ENCODE peak calls at places on chromosomes 1 and 21, in ten cellular contexts. K, I, G, Z, T, H, E, R, O and L are unnamed samples.

GRCh38 chr21:14040386-14040785 is 170.4 kb downstream of the LIPI start:
- DNase-seq in H (no peak), T (no peak), O (no peak), Z (no peak), K (no peak), E (no peak), I (no peak), G (no peak), R (no peak), L (no peak)

GRCh38 chr1:165290143-165290542 is 66.4 kb downstream of the LMX1A start:
- DNase-seq in I (no peak), Z (peak), T (no peak), O (no peak), G (no peak), E (no peak), H (no peak), K (no peak), R (no peak), L (no peak)

GRCh38 chr21:45224189-45224938 is 63.3 kb downstream of the POFUT2 start:
- DNase-seq in R (no peak), T (no peak), H (no peak), O (no peak), G (no peak), K (peak), Z (peak), E (no peak), I (no peak), L (no peak)

GRCh38 chr1:18965206-18966173 is 9.0 kb upstream of the IFFO2 start:
- DNase-seq in O (no peak), E (no peak), T (no peak), Z (peak), I (no peak), R (no peak), H (no peak), K (no peak), G (peak), L (no peak)

GRCh38 chr1:53368314-53369033 is 40.6 kb upstream of the LRP8 start:
- DNase-seq in H (no peak), Z (no peak), I (no peak), O (no peak), K (peak), G (no peak), R (peak), T (no peak), E (no peak), L (no peak)

GRCh38 chr1:159181328-159182024 is 10.1 kb downstream of the CADM3 start:
- DNase-seq in H (no peak), E (no peak), G (no peak), O (no peak), K (no peak), Z (no peak), R (no peak), I (no peak), T (no peak), L (no peak)

GRCh38 chr1:160455153-160455517 is 54.8 kb downstream of the VANGL2 start:
- DNase-seq in Z (no peak), G (no peak), E (no peak), O (no peak), K (no peak), R (no peak), I (no peak), H (no peak), T (no peak), L (no peak)

GRCh38 chr1:79207786-79208185 is 201.3 kb upstream of the ADGRL4 start:
- DNase-seq in G (no peak), K (no peak), T (no peak), O (no peak), E (no peak), H (no peak), Z (no peak), I (no peak), R (no peak), L (no peak)

GRCh38 chr1:205772607-205773032 is 2.7 kb downstream of the RAB29 start:
- DNase-seq in I (no peak), E (no peak), H (no peak), T (no peak), R (no peak), Z (no peak), K (no peak), O (no peak), G (no peak), L (no peak)

GRCh38 chr21:45266518-45267389 is 20.9 kb downstream of the POFUT2 start:
- DNase-seq in Z (no peak), R (no peak), O (no peak), H (no peak), T (no peak), I (no peak), G (no peak), E (no peak), K (no peak), L (no peak)

GRCh38 chr1:218521414-218522169 is 176.5 kb downstream of the TGFB2 start:
- DNase-seq in H (no peak), Z (peak), G (peak), I (peak), T (peak), O (peak), R (peak), E (peak), K (no peak), L (peak)

GRCh38 chr1:234716907-234717375 is 107.0 kb upstream of the IRF2BP2 start:
- DNase-seq in H (no peak), T (no peak), G (no peak), Z (no peak), K (no peak), O (no peak), I (no peak), E (no peak), R (no peak), L (no peak)

GRCh38 chr1:18631496-18632217 is 1.0 kb downstream of the PAX7 start:
- DNase-seq in H (no peak), G (peak), E (no peak), O (no peak), I (no peak), T (no peak), R (no peak), Z (no peak), K (no peak), L (no peak)

GRCh38 chr1:237050915-237051314 is 8.9 kb downstream of the RYR2 start:
- DNase-seq in R (no peak), K (no peak), Z (no peak), O (no peak), H (no peak), E (no peak), T (no peak), G (no peak), I (no peak), L (no peak)
- TF ChIP-seq CTCF in R (no peak), K (no peak), Z (no peak), O (no peak), H (no peak), E (no peak), T (no peak), G (no peak), I (no peak), L (no peak)

DNA sequence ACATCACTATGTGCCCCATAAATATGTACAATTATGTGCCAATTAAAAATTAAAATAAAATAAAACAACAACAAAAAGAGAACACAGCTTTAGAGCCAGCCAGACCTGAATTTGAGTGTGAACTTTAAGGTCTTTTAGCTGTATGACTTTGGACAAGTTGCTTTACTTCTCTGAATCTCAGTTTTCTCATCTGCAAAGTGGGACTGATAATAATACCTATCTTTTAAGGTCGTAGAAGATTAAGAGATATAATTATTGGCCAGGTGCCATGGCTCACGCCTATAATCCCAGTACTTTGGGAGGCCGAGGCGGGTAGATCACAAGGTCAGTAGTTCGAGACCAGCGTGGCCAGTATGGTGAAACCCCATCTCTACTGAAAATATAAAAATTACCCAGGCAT is 3.3 kb upstream of the VPS72 start:
- DNase-seq in O (no peak), Z (no peak), I (no peak), R (no peak), T (no peak), G (no peak), H (no peak), E (no peak), K (no peak), L (peak)
- TF ChIP-seq CTCF in O (no peak), Z (no peak), I (no peak), R (no peak), T (no peak), G (no peak), H (no peak), E (no peak), K (no peak), L (no peak)

GRCh38 chr1:6490181-6491075 is 1.0 kb downstream of the PLEKHG5 start:
- DNase-seq in K (peak), G (peak), O (peak), E (peak), T (peak), H (peak), R (no peak), I (no peak), Z (peak), L (no peak)
- TF ChIP-seq CTCF in K (peak), G (peak), O (peak), E (peak), T (no peak), H (peak), R (no peak), I (no peak), Z (no peak), L (no peak)

GRCh38 chr1:156549390-156549789 is 23.0 kb downstream of the IQGAP3 start:
- DNase-seq in R (no peak), G (no peak), K (no peak), Z (no peak), I (no peak), H (no peak), T (no peak), O (no peak), E (no peak), L (no peak)
- TF ChIP-seq CTCF in R (no peak), G (no peak), K (no peak), Z (no peak), I (no peak), H (no peak), T (no peak), O (no peak), E (no peak), L (no peak)

GRCh38 chr1:63705058-63705457 is 68.8 kb upstream of the ROR1 start:
- DNase-seq in R (no peak), E (no peak), I (no peak), O (no peak), Z (no peak), G (no peak), H (no peak), T (no peak), K (peak), L (no peak)

GRCh38 chr1:63710306-63710705 is 63.5 kb upstream of the ROR1 start:
- DNase-seq in Z (no peak), T (no peak), I (no peak), O (no peak), R (no peak), G (no peak), K (no peak), E (no peak), H (no peak), L (no peak)

GRCh38 chr1:63710776-63711175 is 63.0 kb upstream of the ROR1 start:
- DNase-seq in G (no peak), E (no peak), O (no peak), R (no peak), H (no peak), I (no peak), K (no peak), Z (no peak), T (no peak), L (no peak)

GRCh38 chr1:63713041-63713440 is 60.8 kb upstream of the ROR1 start:
- DNase-seq in I (no peak), G (no peak), O (no peak), R (no peak), H (no peak), T (no peak), Z (no peak), E (no peak), K (no peak), L (no peak)

DNA sequence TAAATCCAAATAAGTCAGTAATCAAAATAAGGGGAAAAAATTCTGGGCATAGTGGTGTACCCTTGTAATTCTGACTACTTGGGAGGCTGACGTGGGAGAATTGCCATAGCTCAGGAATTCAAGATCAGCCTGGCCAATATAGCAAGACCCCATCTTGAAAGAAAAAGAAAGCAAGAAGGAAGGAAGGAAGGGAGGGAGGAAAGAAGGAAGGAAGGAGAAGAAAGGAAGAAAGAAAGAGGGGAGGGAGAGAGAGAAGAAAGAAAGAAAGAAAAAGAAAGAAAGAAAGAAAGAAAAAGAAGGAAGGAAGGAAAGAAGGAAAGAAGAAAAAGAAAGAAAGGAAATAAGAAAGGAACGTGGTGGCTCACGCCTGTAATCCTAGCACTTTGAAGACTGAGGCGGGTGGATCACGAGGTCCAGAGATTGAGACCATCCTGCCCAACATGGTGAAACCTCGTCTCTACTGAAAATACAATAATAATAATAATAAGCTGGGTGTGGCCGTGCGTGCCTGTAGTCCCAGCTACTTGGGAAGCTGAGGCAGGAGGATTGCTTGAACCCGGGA is 64.5 kb upstream of the ROR1 start:
- DNase-seq in G (no peak), Z (no peak), T (no peak), O (no peak), E (no peak), I (no peak), H (no peak), K (no peak), R (no peak), L (no peak)
- TF ChIP-seq CTCF in G (no peak), Z (no peak), T (no peak), O (no peak), E (no peak), I (no peak), H (no peak), K (no peak), R (no peak), L (no peak)

GRCh38 chr1:226148121-226148648 is 38.4 kb downstream of the ACBD3 start:
- DNase-seq in O (no peak), H (no peak), G (no peak), R (no peak), Z (no peak), E (no peak), I (no peak), T (no peak), K (no peak), L (no peak)

GRCh38 chr1:226154593-226154992 is 31.9 kb downstream of the ACBD3 start:
- DNase-seq in G (no peak), R (no peak), H (no peak), I (no peak), E (no peak), Z (peak), O (no peak), T (no peak), K (no peak), L (no peak)

GRCh38 chr1:226144045-226144444 is 42.5 kb downstream of the ACBD3 start:
- DNase-seq in O (no peak), R (no peak), T (no peak), Z (no peak), H (no peak), E (no peak), K (no peak), I (no peak), G (no peak), L (no peak)

GRCh38 chr1:226149806-226150205 is 36.7 kb downstream of the ACBD3 start:
- DNase-seq in R (no peak), H (no peak), I (no peak), G (no peak), Z (no peak), K (no peak), E (no peak), O (no peak), T (no peak), L (no peak)
- TF ChIP-seq CTCF in R (no peak), H (no peak), I (no peak), G (no peak), Z (no peak), K (no peak), E (no peak), O (no peak), T (no peak), L (no peak)

GRCh38 chr1:37255111-37255795 is 219.1 kb upstream of the ZC3H12A start:
- DNase-seq in K (peak), G (peak), I (no peak), R (peak), T (no peak), E (peak), H (peak), O (no peak), Z (no peak), L (no peak)
- TF ChIP-seq CTCF in K (no peak), G (no peak), I (no peak), R (no peak), T (no peak), E (no peak), H (peak), O (no peak), Z (no peak), L (no peak)